ENCODE peak calls at places on chromosomes 6 and 20, in six cellular contexts. K, T, M, B, C and Y are unnamed samples.

GRCh38 chr6:91141352-91141751 is 554.5 kb upstream of the MAP3K7 start:
- DNase-seq in K (no peak), T (no peak), M (no peak), B (no peak), C (no peak), Y (no peak)

GRCh38 chr6:87029711-87030314 is 65.1 kb downstream of the CGA start:
- DNase-seq in K (no peak), T (no peak), M (peak; percentile 53), B (no peak), C (no peak), Y (no peak)

GRCh38 chr6:92364948-92365386 is 1054.4 kb downstream of the EPHA7 start:
- DNase-seq in K (no peak), T (no peak), M (no peak), B (no peak), C (no peak), Y (no peak)

GRCh38 chr6:45132683-45133294 is 195.3 kb upstream of the RUNX2 start:
- DNase-seq in K (no peak), T (no peak), M (no peak), B (no peak), C (no peak), Y (no peak)

GRCh38 chr6:85389180-85389797 is 60.6 kb upstream of the NT5E start:
- DNase-seq in K (no peak), T (no peak), M (no peak), B (no peak), C (no peak), Y (no peak)

GRCh38 chr20:8673116-8673515 is 395.8 kb upstream of the PLCB4 start:
- DNase-seq in K (no peak), T (no peak), M (no peak), B (no peak), C (no peak), Y (no peak)

GRCh38 chr6:8066108-8066507 is 1.9 kb upstream of the BLOC1S5 start:
- DNase-seq in K (no peak), T (no peak), M (no peak), B (no peak), C (no peak), Y (no peak)

GRCh38 chr6:65350525-65350924 is 356.5 kb downstream of the EYS start:
- DNase-seq in K (no peak), T (no peak), M (no peak), B (no peak), C (no peak), Y (no peak)

GRCh38 chr6:124962617-124963415 is 579 bp downstream of the RNF217 start:
- DNase-seq in K (peak; percentile 43), T (peak; percentile 64), M (peak; percentile 25), B (peak; percentile 16), C (peak; percentile 40), Y (no peak)

GRCh38 chr20:38692436-38693411 is 31.6 kb upstream of the SLC32A1 start:
- DNase-seq in K (no peak), T (no peak), M (peak; percentile 80), B (no peak), C (peak; percentile 44), Y (no peak)

GRCh38 chr20:17735206-17735804 is 35.5 kb downstream of the BANF2 start:
- DNase-seq in K (no peak), T (no peak), M (peak; percentile 85), B (no peak), C (no peak), Y (no peak)

GRCh38 chr6:104702126-104702841 is 157.4 kb downstream of the HACE1 start:
- DNase-seq in K (no peak), T (no peak), M (no peak), B (no peak), C (no peak), Y (no peak)

GRCh38 chr6:10403385-10404106 is 11.3 kb downstream of the TFAP2A start:
- DNase-seq in K (no peak), T (no peak), M (peak; percentile 94), B (no peak), C (no peak), Y (no peak)

GRCh38 chr20:62032606-62033368 is 32.9 kb downstream of the TAF4 start:
- DNase-seq in K (no peak), T (no peak), M (no peak), B (no peak), C (no peak), Y (no peak)

GRCh38 chr6:32785781-32786533 is 22.6 kb upstream of the HLA-DQB2 start:
- DNase-seq in K (no peak), T (peak; percentile 58), M (peak; percentile 75), B (no peak), C (no peak), Y (no peak)

GRCh38 chr20:51930775-51931174 is 128.5 kb upstream of the SALL4 start:
- DNase-seq in K (no peak), T (peak; percentile 48), M (peak; percentile 75), B (no peak), C (no peak), Y (no peak)

GRCh38 chr6:36682328-36683144 is 4.0 kb downstream of the CDKN1A start:
- DNase-seq in K (no peak), T (peak; percentile 64), M (peak; percentile 88), B (peak; percentile 82), C (peak; percentile 89), Y (no peak)

GRCh38 chr6:27297857-27298730 is 14.0 kb downstream of the POM121L2 start:
- DNase-seq in K (peak; percentile 38), T (no peak), M (peak; percentile 91), B (no peak), C (no peak), Y (no peak)

GRCh38 chr6:53984163-53984562 is 127.1 kb upstream of the MLIP start:
- DNase-seq in K (no peak), T (no peak), M (peak; percentile 98), B (no peak), C (no peak), Y (no peak)

GRCh38 chr6:7747016-7747415 is 21.1 kb downstream of the BMP6 start:
- DNase-seq in K (no peak), T (peak; percentile 50), M (no peak), B (no peak), C (no peak), Y (no peak)

GRCh38 chr6:33172307-33173227 is 19.7 kb downstream of the COL11A2 start:
- DNase-seq in K (no peak), T (peak; percentile 50), M (peak; percentile 47), B (no peak), C (no peak), Y (peak; percentile 39)

GRCh38 chr6:165581678-165582077 is 81.4 kb downstream of the PDE10A start:
- DNase-seq in K (no peak), T (no peak), M (no peak), B (no peak), C (no peak), Y (no peak)

GRCh38 chr6:48691420-48691819 is 580.4 kb upstream of the PTCHD4 start:
- DNase-seq in K (no peak), T (no peak), M (no peak), B (no peak), C (no peak), Y (no peak)

DNA sequence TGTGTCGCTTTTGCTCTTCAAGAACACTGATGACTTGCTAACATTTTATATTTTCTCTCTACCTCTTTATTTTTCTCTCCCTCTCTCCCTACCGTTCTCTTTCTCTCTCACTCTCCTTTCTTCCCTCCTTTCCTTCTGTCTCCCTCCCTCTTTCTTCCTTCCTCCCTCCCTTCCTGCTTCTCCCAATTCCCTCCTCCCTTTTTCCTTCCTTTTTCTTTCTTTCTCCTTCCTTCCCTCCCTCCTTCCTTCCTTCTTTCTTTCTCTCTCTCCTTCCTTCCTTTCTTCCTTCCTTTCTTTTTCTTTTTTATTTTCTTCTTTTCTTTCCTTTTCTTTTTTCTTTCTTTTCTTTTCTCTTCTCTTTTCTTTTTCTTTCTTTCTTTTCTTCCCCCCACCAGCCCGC is 1066.1 kb downstream of the KIF16B start:
- DNase-seq in K (no peak), T (no peak), M (no peak), B (no peak), C (no peak), Y (no peak)
- TF ChIP-seq CTCF in K (no peak), T (no peak), M (no peak), B (no peak), C (no peak), Y (no peak)

GRCh38 chr20:43542674-43543073 is 16.2 kb upstream of the SGK2 start:
- DNase-seq in K (no peak), T (no peak), M (no peak), B (no peak), C (no peak), Y (no peak)

GRCh38 chr20:43543138-43543537 is 15.7 kb upstream of the SGK2 start:
- DNase-seq in K (no peak), T (no peak), M (no peak), B (no peak), C (no peak), Y (no peak)

GRCh38 chr20:43544501-43544900 is 14.3 kb upstream of the SGK2 start:
- DNase-seq in K (no peak), T (no peak), M (no peak), B (no peak), C (no peak), Y (no peak)

GRCh38 chr20:43548273-43548880 is 10.4 kb upstream of the SGK2 start:
- DNase-seq in K (no peak), T (no peak), M (no peak), B (no peak), C (no peak), Y (no peak)

GRCh38 chr20:43545837-43546578 is 12.8 kb upstream of the SGK2 start:
- DNase-seq in K (no peak), T (no peak), M (no peak), B (no peak), C (no peak), Y (no peak)
- TF ChIP-seq CTCF in K (no peak), T (no peak), M (no peak), B (no peak), C (no peak), Y (no peak)

GRCh38 chr6:144651219-144651618 is 366.1 kb downstream of the UTRN start:
- DNase-seq in K (no peak), T (no peak), M (no peak), B (no peak), C (no peak), Y (no peak)

GRCh38 chr6:144647406-144647964 is 362.4 kb downstream of the UTRN start:
- DNase-seq in K (no peak), T (peak; percentile 16), M (no peak), B (no peak), C (no peak), Y (no peak)

GRCh38 chr6:144649085-144649484 is 363.9 kb downstream of the UTRN start:
- DNase-seq in K (no peak), T (no peak), M (no peak), B (no peak), C (no peak), Y (no peak)

GRCh38 chr6:144646066-144646800 is 361.1 kb downstream of the UTRN start:
- DNase-seq in K (no peak), T (no peak), M (no peak), B (no peak), C (no peak), Y (no peak)

GRCh38 chr6:144647971-144648651 is 363.0 kb downstream of the UTRN start:
- DNase-seq in K (no peak), T (no peak), M (no peak), B (no peak), C (no peak), Y (no peak)
- TF ChIP-seq CTCF in K (no peak), T (no peak), M (peak; percentile 47), B (no peak), C (no peak), Y (peak; percentile 69)

DNA sequence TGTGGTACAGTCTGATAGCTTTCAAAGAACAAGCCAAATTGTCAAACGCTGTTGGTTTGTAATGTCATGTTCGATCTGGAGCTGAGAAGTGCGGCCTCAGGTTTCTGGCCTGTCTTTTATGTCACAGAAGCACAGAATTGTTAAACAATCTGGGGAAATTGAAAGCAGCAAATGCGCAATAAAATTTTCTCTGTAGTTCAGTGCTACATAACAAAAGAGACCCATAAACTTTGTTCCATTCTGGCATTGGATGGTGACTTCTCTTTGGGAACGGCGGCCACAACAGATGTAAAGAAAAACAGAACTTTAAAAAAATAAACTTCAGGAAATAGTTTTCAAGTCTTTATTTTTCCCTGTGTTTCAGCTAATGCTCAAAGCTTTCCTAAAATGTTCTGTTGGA is 106.9 kb downstream of the PRL start:
- DNase-seq in K (no peak), T (no peak), M (no peak), B (no peak), C (no peak), Y (no peak)
- TF ChIP-seq CTCF in K (no peak), T (no peak), M (no peak), B (no peak), C (no peak), Y (no peak)